ENCODE peak calls at places on chromosome 10, in four cellular contexts. F is testis, M is spleen, O is GM23248. Y is an unnamed sample.

GRCh38 chr10:90041585-90041984 is 340.2 kb downstream of the KIF20B start:
- DNase-seq in F (no peak), M (no peak), O (no peak), Y (no peak)

GRCh38 chr10:104329754-104330153 is 8.5 kb downstream of the ITPRIP start:
- DNase-seq in F (no peak), M (peak), O (peak), Y (peak)

GRCh38 chr10:12726971-12727831 is 274.3 kb downstream of the CCDC3 start:
- DNase-seq in F (no peak), M (no peak), O (no peak), Y (no peak)

GRCh38 chr10:116472874-116473273 is 45.2 kb downstream of the PNLIPRP3 start:
- DNase-seq in F (no peak), M (no peak), O (peak), Y (no peak)

GRCh38 chr10:69826094-69826493 is 24.4 kb downstream of the COL13A1 start:
- DNase-seq in F (no peak), M (no peak), O (no peak), Y (no peak)

GRCh38 chr10:5078781-5079180 is 15.4 kb upstream of the AKR1C3 start:
- DNase-seq in F (no peak), M (no peak), O (peak), Y (no peak)

GRCh38 chr10:116271593-116272496 is 1.2 kb downstream of the GFRA1 start:
- DNase-seq in F (peak), M (no peak), O (peak), Y (peak)

GRCh38 chr10:132468201-132468600 is 69.4 kb upstream of the INPP5A start:
- DNase-seq in F (no peak), M (no peak), O (no peak), Y (no peak)

GRCh38 chr10:74825033-74825370 is 1.4 kb upstream of the KAT6B start:
- DNase-seq in F (peak), M (peak), O (peak), Y (peak)

GRCh38 chr10:113866551-113867394 is 12.3 kb downstream of the NHLRC2 start:
- DNase-seq in F (no peak), M (no peak), O (no peak), Y (no peak)

GRCh38 chr10:3263747-3264146 is 91.2 kb upstream of the PITRM1 start:
- DNase-seq in F (no peak), M (no peak), O (no peak), Y (no peak)

GRCh38 chr10:5527332-5528200 is 2.8 kb downstream of the CALML3 start:
- DNase-seq in F (no peak), M (peak), O (no peak), Y (no peak)

GRCh38 chr10:35089641-35090161 is 440 bp downstream of the CUL2 start:
- DNase-seq in F (peak), M (no peak), O (peak), Y (no peak)

GRCh38 chr10:123560301-123561144 is 105.6 kb upstream of the GPR26 start:
- DNase-seq in F (no peak), M (peak), O (no peak), Y (no peak)

GRCh38 chr10:106285199-106285598 is 879.3 kb downstream of the SORCS1 start:
- DNase-seq in F (no peak), M (no peak), O (peak), Y (no peak)

GRCh38 chr10:36602374-36602773 is 523.0 kb upstream of the ANKRD30A start:
- DNase-seq in F (no peak), M (no peak), O (peak), Y (no peak)

GRCh38 chr10:77158666-77159065 is 478.9 kb downstream of the KCNMA1 start:
- DNase-seq in F (no peak), M (no peak), O (no peak), Y (no peak)

GRCh38 chr10:77162697-77163096 is 474.9 kb downstream of the KCNMA1 start:
- DNase-seq in F (no peak), M (no peak), O (peak), Y (no peak)

GRCh38 chr10:77159538-77160110 is 478.0 kb downstream of the KCNMA1 start:
- DNase-seq in F (no peak), M (no peak), O (peak), Y (no peak)

GRCh38 chr10:77163670-77164348 is 473.8 kb downstream of the KCNMA1 start:
- DNase-seq in F (no peak), M (no peak), O (peak), Y (peak)

DNA sequence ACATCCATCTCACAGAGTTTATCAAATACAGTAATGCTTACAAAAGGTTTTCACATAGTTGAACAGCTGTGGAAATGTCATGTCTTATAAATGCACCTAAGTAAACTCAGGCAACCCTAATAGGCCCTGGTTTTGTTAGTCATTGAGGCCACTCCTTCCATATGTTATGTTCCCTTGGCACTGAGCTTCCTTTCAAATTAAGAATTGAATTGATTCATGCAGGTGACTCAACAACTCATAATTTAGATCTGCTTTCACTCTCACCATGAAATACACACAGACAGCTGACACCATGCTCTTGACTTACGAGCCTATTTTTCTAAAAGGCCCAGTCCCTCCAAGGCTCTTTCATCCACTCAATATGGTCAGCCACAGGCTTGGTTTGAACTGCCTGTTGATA is 476.9 kb downstream of the KCNMA1 start:
- DNase-seq in F (no peak), M (no peak), O (peak), Y (no peak)
- H3K27ac ChIP-seq in F (no peak), M (no peak), O (peak), Y (no peak)

DNA sequence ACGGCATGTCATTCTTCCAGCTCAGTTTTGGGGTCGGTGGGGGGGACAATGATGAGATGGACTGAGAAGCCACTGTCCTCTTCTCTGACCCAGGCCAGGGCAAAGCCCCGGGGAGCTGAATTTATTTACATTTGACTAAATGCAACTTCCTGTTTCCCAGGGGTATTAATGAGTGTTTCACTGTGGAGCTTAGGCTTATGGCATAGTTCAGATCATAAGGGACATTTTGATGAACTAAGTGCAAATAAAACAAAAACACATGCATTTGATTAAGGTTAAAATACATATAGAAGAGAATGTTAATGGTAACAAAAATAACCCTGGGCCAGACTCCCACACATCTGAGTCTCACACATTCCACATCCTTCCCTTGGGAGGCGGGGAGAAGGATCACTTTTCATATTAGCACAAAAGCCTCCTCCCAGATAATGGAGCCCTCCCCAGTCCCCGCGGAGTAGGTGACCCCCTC is 320.6 kb downstream of the FRMD4A start:
- DNase-seq in F (no peak), M (no peak), O (peak), Y (no peak)
- H3K4me3 ChIP-seq in F (no peak), M (peak), O (peak), Y (peak)

DNA sequence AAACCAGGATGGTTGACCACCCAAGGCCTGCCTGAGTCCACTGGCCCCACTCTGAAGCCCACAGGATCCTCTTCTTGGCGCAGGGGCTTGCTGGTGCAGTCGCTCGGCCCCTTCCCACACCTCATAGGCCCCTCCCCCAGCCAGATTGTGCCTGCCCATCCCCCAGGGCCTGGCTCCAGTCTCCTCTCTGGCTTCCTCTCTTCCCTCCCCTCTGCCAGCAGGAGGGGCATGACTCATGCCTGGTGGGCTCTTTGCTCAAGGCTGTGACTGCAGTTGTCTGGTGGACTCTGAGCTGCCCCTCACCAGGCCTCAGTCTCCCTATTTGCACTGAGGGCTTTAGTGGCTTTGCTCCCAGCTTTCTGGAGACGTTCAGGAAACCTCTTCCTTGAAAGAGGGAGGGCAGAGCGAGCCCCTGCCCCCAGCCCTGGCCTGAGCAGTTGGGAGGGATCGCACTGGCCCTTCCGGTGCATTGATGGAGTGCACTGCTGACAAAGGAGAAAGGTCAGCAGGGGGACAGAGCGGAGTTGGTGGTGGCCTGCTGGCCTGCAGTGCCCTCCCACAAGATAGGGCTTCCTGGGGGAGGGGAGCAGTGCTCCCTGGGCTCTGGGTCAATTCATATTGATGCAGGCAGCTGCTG is 60.7 kb downstream of the ZMIZ1 start:
- DNase-seq in F (no peak), M (no peak), O (peak), Y (no peak)
- H3K27ac ChIP-seq in F (no peak), M (peak), O (peak), Y (no peak)

DNA sequence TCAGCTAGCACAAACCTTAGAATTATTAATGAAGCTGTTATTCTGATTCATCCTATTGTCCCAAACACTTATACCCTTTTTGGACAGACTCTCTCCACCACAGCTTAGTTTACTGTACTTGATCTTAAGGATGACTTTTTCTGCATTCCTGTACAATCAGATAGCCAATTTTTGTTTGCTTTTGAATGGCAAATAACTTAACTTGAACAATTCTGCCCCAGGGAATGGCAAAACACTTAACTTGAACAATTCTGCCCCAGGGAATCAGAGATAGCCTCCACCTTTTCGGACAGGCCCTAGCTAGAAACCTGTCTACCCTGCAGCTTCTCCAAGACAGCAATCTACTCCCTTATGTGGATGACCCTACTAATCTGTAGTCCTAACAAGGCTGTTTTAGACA is 668.0 kb upstream of the LRRTM3 start:
- DNase-seq in F (no peak), M (no peak), O (no peak), Y (no peak)
- H3K4me3 ChIP-seq in F (no peak), M (no peak), O (no peak), Y (no peak)

Y was measured in psoas muscle.